ENCODE peak calls at places on chromosomes 13 and 19, in six cellular contexts. T is Caco-2, V is NCI-H510A, B is tibial artery, R is C1 segment of cervical spinal cord, M is germinal center. G is an unnamed sample.

GRCh38 chr19:7266832-7267231 is 27.4 kb downstream of the INSR start:
- DNase-seq in T (no peak), V (no peak), B (no peak), R (no peak), M (no peak), G (no peak)

GRCh38 chr13:50529154-50529882 is 314.2 kb downstream of the DLEU7 start:
- DNase-seq in T (no peak), V (peak), B (peak), R (peak), M (no peak), G (peak)

GRCh38 chr19:18340990-18341868 is 831 bp downstream of the PGPEP1 start:
- DNase-seq in T (peak), V (no peak), B (peak), R (peak), M (peak), G (peak)

GRCh38 chr13:23739597-23739996 is 149.6 kb downstream of the MIPEP start:
- DNase-seq in T (no peak), V (peak), B (no peak), R (no peak), M (no peak), G (no peak)

GRCh38 chr19:35153701-35154534 is 617 bp upstream of the FXYD5 start:
- DNase-seq in T (peak), V (no peak), B (no peak), R (no peak), M (peak), G (peak)

GRCh38 chr19:16160943-16161560 is 12.3 kb downstream of the CIB3 start:
- DNase-seq in T (no peak), V (no peak), B (no peak), R (no peak), M (no peak), G (no peak)

GRCh38 chr19:29645911-29646310 is 19.4 kb upstream of the PLEKHF1 start:
- DNase-seq in T (no peak), V (no peak), B (no peak), R (no peak), M (no peak), G (peak)

GRCh38 chr13:89878904-89879303 is 1468.6 kb upstream of the MIR17HG start:
- DNase-seq in T (no peak), V (no peak), B (no peak), R (no peak), M (no peak), G (no peak)

GRCh38 chr19:45975296-45975695 is 1.6 kb upstream of the NOVA2 start:
- DNase-seq in T (no peak), V (no peak), B (no peak), R (no peak), M (no peak), G (no peak)

GRCh38 chr13:42405665-42406390 is 133.9 kb downstream of the AKAP11 start:
- DNase-seq in T (no peak), V (no peak), B (no peak), R (no peak), M (peak), G (no peak)

GRCh38 chr19:10223488-10224213 is 7.5 kb downstream of the S1PR2 start:
- DNase-seq in T (no peak), V (no peak), B (no peak), R (no peak), M (no peak), G (no peak)

GRCh38 chr13:38372818-38373217 is 23.2 kb downstream of the UFM1 start:
- DNase-seq in T (peak), V (no peak), B (no peak), R (no peak), M (no peak), G (no peak)

GRCh38 chr19:35908977-35909683 is 1.0 kb upstream of the TYROBP start:
- DNase-seq in T (no peak), V (no peak), B (peak), R (peak), M (peak), G (peak)

GRCh38 chr13:67299731-67300130 is 69.6 kb upstream of the PCDH9 start:
- DNase-seq in T (no peak), V (no peak), B (no peak), R (no peak), M (no peak), G (no peak)

GRCh38 chr13:114077121-114077937 is 55.1 kb downstream of the RASA3 start:
- DNase-seq in T (no peak), V (no peak), B (peak), R (no peak), M (no peak), G (no peak)

GRCh38 chr13:74891610-74892009 is 590.4 kb downstream of the TBC1D4 start:
- DNase-seq in T (no peak), V (no peak), B (no peak), R (no peak), M (no peak), G (no peak)

GRCh38 chr13:26872444-26873173 is 112.0 kb upstream of the GPR12 start:
- DNase-seq in T (peak), V (no peak), B (no peak), R (no peak), M (peak), G (peak)

G was measured in right cardiac atrium.